ENCODE peak calls at places on chromosomes 1 and 21, in eight cellular contexts. V is endodermal cell, Z is astrocyte, U is left ventricle myocardium inferior, Y is ovary, T is DND-41, W is fibroblast of lung, K is neural progenitor cell. J is an unnamed sample. For H3K4me1, the result is how much of the 10 kb centered on the place peaks cover.

GRCh38 chr21:45283019-45283610 is 4.6 kb downstream of the POFUT2 start:
- DNase-seq in Y (peak), V (peak), W (no peak), T (no peak), U (no peak), K (no peak), Z (no peak), J (peak)

GRCh38 chr1:36159614-36160387 is 3.8 kb downstream of the MAP7D1 start:
- DNase-seq in K (no peak), W (no peak), T (no peak), U (no peak), Z (no peak), V (no peak), Y (no peak), J (no peak)

GRCh38 chr1:247908761-247909160 is 11.3 kb upstream of the OR2T8 start:
- DNase-seq in U (no peak), W (no peak), Y (no peak), Z (no peak), K (no peak), T (no peak), V (no peak), J (no peak)

GRCh38 chr1:16130827-16131226 is 25.0 kb downstream of the EPHA2 start:
- DNase-seq in Z (no peak), T (no peak), K (no peak), W (no peak), Y (no peak), V (no peak), U (no peak), J (no peak)

GRCh38 chr1:148263128-148263905 is 111.2 kb upstream of the NBPF11 start:
- DNase-seq in U (peak), Z (peak), T (no peak), W (peak), V (peak), Y (peak), K (peak), J (peak)

GRCh38 chr1:12572506-12572905 is 45.5 kb downstream of the DHRS3 start:
- DNase-seq in V (no peak), Y (no peak), W (no peak), U (no peak), Z (peak), T (no peak), K (no peak), J (no peak)

GRCh38 chr21:45253633-45254556 is 33.8 kb downstream of the POFUT2 start:
- DNase-seq in W (no peak), T (no peak), K (no peak), V (no peak), Z (no peak), Y (no peak), U (no peak), J (no peak)

GRCh38 chr21:28877318-28877884 is 115.3 kb downstream of the LTN1 start:
- DNase-seq in W (no peak), Y (no peak), V (no peak), K (no peak), Z (no peak), T (no peak), U (no peak), J (no peak)

GRCh38 chr1:219542828-219543518 is 69.9 kb downstream of the ZC3H11B start:
- DNase-seq in K (no peak), Y (no peak), W (no peak), T (no peak), Z (peak), U (no peak), V (no peak), J (no peak)

GRCh38 chr1:168342572-168343280 is 62.0 kb downstream of the TBX19 start:
- DNase-seq in W (peak), T (peak), Y (peak), U (peak), V (peak), Z (peak), K (peak), J (peak)

GRCh38 chr1:35882945-35883680 is at the start of gene AGO1:
- DNase-seq in K (peak), V (peak), Z (peak), W (peak), U (peak), Y (peak), T (peak), J (peak)

GRCh38 chr1:109634292-109634691 is 14.7 kb downstream of the AMPD2 start:
- DNase-seq in W (no peak), T (no peak), U (no peak), K (no peak), Y (no peak), Z (no peak), V (no peak), J (no peak)

GRCh38 chr1:173409613-173410012 is 67.5 kb upstream of the PRDX6 start:
- DNase-seq in Z (peak), U (peak), Y (peak), K (no peak), W (peak), T (peak), V (no peak), J (no peak)

GRCh38 chr1:197928849-197929336 is 11.7 kb downstream of the LHX9 start:
- DNase-seq in Y (no peak), U (no peak), Z (no peak), T (no peak), K (peak), V (peak), W (no peak), J (no peak)

GRCh38 chr1:26771285-26771642 is 16.5 kb upstream of the PIGV start:
- DNase-seq in K (no peak), Y (no peak), U (no peak), T (no peak), W (no peak), V (no peak), Z (no peak), J (no peak)

GRCh38 chr1:52552236-52552504 is 722 bp downstream of the TUT4 start:
- DNase-seq in W (peak), Y (peak), T (peak), U (no peak), Z (peak), K (peak), V (peak), J (peak)

GRCh38 chr1:197776348-197777082 is 1.2 kb upstream of the DENND1B start:
- DNase-seq in W (peak), U (no peak), K (no peak), V (no peak), Z (peak), T (no peak), Y (no peak), J (no peak)

GRCh38 chr1:197845886-197846285 is 56.5 kb upstream of the C1orf53 start:
- DNase-seq in Y (no peak), T (no peak), Z (no peak), V (no peak), W (no peak), K (no peak), U (no peak), J (no peak)

GRCh38 chr21:45595574-45596295 is 47.8 kb upstream of the PCBP3 start:
- DNase-seq in W (no peak), Y (no peak), V (no peak), U (no peak), Z (no peak), T (no peak), K (no peak), J (peak)

GRCh38 chr1:226558293-226558692 is 9.7 kb downstream of the STUM start:
- DNase-seq in T (no peak), V (no peak), Z (no peak), W (no peak), K (no peak), Y (no peak), U (no peak), J (no peak)

GRCh38 chr1:22239378-22239777 is 96.5 kb upstream of the WNT4 start:
- DNase-seq in Z (no peak), V (no peak), U (no peak), K (no peak), W (no peak), Y (no peak), T (no peak), J (no peak)

GRCh38 chr1:234970731-234971476 is 157.7 kb downstream of the TOMM20 start:
- DNase-seq in U (peak), T (no peak), V (peak), K (peak), Y (peak), W (peak), Z (peak), J (peak)

GRCh38 chr1:110176299-110176956 is 26.1 kb downstream of the SLC6A17 start:
- DNase-seq in W (no peak), Z (no peak), V (no peak), Y (no peak), U (peak), T (peak), K (no peak), J (peak)

GRCh38 chr1:234844479-234845031 is 234.6 kb upstream of the IRF2BP2 start:
- DNase-seq in W (no peak), Y (no peak), Z (peak), K (no peak), U (peak), V (peak), T (peak), J (no peak)

GRCh38 chr1:151131832-151132675 is 14.4 kb downstream of the SEMA6C start:
- DNase-seq in V (peak), U (no peak), W (no peak), T (no peak), Z (no peak), K (peak), Y (peak), J (no peak)

GRCh38 chr1:117142200-117142599 is 20.7 kb upstream of the TRIM45 start:
- DNase-seq in Z (peak), V (no peak), K (no peak), W (peak), U (no peak), Y (no peak), T (no peak), J (no peak)

DNA sequence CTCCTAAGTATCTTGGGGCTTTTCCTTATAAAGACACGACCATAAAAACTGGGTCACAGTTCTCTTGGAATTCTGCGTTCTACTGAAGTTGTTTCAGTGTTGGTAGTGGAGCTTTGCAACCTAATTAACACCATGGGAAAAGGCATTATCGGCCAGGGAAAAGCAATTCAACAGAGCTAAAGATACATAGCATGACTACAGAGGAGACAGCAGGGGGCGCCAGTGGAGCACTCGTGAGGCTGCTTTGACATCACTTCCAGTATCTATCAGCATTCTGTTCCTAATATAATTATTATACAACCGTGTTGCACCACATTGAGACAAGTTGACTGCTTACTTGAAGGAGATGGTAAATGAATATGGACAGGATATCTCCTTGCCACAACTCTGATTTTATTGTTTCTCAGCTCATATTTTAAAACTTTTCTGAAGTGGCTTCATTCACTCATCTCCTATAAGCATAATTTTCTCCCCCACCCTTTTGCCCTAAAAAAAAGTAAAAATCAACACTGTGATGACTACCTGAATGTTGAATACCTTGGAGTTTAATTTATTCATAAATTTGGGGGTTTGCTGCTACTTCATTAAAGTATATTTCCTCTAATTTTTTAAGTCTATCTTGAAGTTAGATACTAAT is 39.4 kb downstream of the ZP4 start:
- DNase-seq in V (peak), U (no peak), Z (peak), W (peak), T (peak), K (peak), Y (no peak), J (peak)
- TF ChIP-seq CTCF in V (peak), U (peak), Z (peak), W (peak), T (peak), K (peak), Y (no peak), J (peak)

GRCh38 chr1:31670583-31670944 is 25.9 kb upstream of the PEF1 start:
- DNase-seq in K (no peak), U (no peak), Z (no peak), Y (no peak), W (peak), V (no peak), T (no peak), J (no peak)
- H3K4me3 ChIP-seq in K (no peak), U (peak), Z (peak), Y (peak), W (no peak), V (no peak), T (no peak), J (no peak)

DNA sequence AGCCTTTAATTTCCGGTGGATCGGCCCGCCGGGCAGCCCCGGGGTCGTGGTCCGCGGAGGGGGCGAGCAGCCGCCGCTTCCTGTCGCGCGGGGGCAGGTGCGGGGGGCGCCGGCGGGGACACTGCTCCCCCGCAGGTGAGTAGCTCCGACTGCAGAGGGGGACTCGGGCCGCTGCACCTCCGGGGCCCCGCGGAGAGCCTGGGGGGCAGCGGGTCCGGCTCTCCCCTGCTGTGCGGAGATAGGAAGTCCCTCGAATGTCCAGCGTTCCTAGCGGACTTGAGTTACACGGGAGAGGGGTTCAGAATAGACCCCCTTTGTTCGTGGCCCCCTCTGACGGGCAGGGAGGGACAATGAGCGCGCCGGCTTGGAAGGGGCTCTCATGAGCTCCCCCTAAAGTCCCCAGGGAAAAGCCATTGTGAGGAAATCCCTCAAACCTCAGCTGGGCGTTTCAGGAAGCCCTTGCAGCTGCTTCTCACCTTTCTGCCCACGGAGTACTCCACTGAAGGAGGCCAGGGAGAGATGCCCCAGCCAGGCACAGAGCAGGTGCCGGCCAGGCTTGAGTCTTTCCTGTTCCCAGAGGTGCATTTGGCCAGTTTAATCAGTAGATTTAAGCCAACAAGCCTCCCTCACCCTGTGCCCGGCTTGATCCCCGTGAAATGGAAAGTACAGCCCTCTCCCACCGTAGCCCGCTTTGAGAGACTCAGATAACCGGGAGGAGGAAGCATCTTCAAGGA is 925 bp downstream of the PDE9A start:
- DNase-seq in Y (no peak), T (peak), V (peak), W (no peak), K (peak), Z (no peak), U (no peak), J (no peak)
- H3K4me1 ChIP-seq in Y (under half), T (under half), V (under half), W (under half), K (under half), Z (under half), U (under half), J (under half)

GRCh38 chr1:215517441-215517891 is 49.6 kb upstream of the KCTD3 start:
- DNase-seq in K (peak), Z (peak), V (peak), T (no peak), Y (no peak), W (peak), U (no peak), J (no peak)
- TF ChIP-seq CTCF in K (peak), Z (peak), V (peak), T (no peak), Y (no peak), W (no peak), U (peak), J (no peak)

GRCh38 chr21:46600978-46601377 is 3.9 kb downstream of the S100B start:
- DNase-seq in V (peak), K (no peak), U (no peak), Y (no peak), T (no peak), W (no peak), Z (no peak), J (no peak)

GRCh38 chr21:46597896-46598343 is 7.0 kb downstream of the S100B start:
- DNase-seq in K (no peak), T (no peak), Z (no peak), W (no peak), V (peak), Y (no peak), U (no peak), J (no peak)

GRCh38 chr21:46598563-46599250 is 6.2 kb downstream of the S100B start:
- DNase-seq in V (no peak), Z (no peak), W (no peak), U (no peak), Y (no peak), T (no peak), K (no peak), J (no peak)

GRCh38 chr21:46599251-46599572 is 5.7 kb downstream of the S100B start:
- DNase-seq in K (peak), U (no peak), V (no peak), Y (peak), T (no peak), W (peak), Z (peak), J (no peak)

GRCh38 chr21:46600305-46600704 is 4.6 kb downstream of the S100B start:
- DNase-seq in K (no peak), V (no peak), Y (no peak), Z (no peak), W (no peak), U (no peak), T (no peak), J (no peak)
- H3K4me3 ChIP-seq in K (no peak), V (no peak), Y (no peak), Z (no peak), W (no peak), U (no peak), T (no peak), J (no peak)

GRCh38 chr1:203176273-203176672 is 647 bp upstream of the MYBPH start:
- DNase-seq in W (no peak), Y (no peak), V (no peak), Z (no peak), K (no peak), T (no peak), U (no peak), J (no peak)
- H3K4me1 ChIP-seq in W (under half), Y (under half), V (under half), Z (under half), K (under half), T (under half), U (under half), J (under half)

J was measured in right lobe of liver.